ENCODE peak calls at places on chromosome 1, in seven cellular contexts. V is IMR-90, P is thyroid gland, D is heart left ventricle, I is suprapubic skin, H is tibial nerve, B is HCT116. U is an unnamed sample. For H3K4me1, the result is how much of the 10 kb centered on the place peaks cover.

GRCh38 chr1:175033931-175034330 is 10.7 kb upstream of the MRPS14 start:
- DNase-seq in V (no peak), P (no peak), D (no peak), I (no peak), H (no peak), B (no peak), U (no peak)

GRCh38 chr1:90357980-90358379 is 359.1 kb downstream of the BARHL2 start:
- DNase-seq in V (no peak), P (no peak), D (no peak), I (no peak), H (no peak), B (no peak), U (no peak)

GRCh38 chr1:19062258-19063029 is 106.0 kb upstream of the IFFO2 start:
- DNase-seq in V (no peak), P (no peak), D (no peak), I (no peak), H (no peak), B (peak), U (no peak)

GRCh38 chr1:44251486-44251885 is 38.2 kb downstream of the DMAP1 start:
- DNase-seq in V (no peak), P (no peak), D (no peak), I (no peak), H (no peak), B (no peak), U (no peak)

GRCh38 chr1:53656916-53657170 is 82.1 kb downstream of the GLIS1 start:
- DNase-seq in V (no peak), P (no peak), D (no peak), I (no peak), H (no peak), B (no peak), U (no peak)

GRCh38 chr1:218478336-218478735 is 133.2 kb downstream of the TGFB2 start:
- DNase-seq in V (peak), P (no peak), D (no peak), I (no peak), H (no peak), B (no peak), U (no peak)

GRCh38 chr1:152444045-152444444 is 30.0 kb upstream of the CRNN start:
- DNase-seq in V (no peak), P (no peak), D (no peak), I (no peak), H (peak), B (no peak), U (no peak)

GRCh38 chr1:111658622-111659021 is 39.0 kb downstream of the RAP1A start:
- DNase-seq in V (no peak), P (no peak), D (no peak), I (no peak), H (no peak), B (no peak), U (no peak)

GRCh38 chr1:86913399-86913895 is 479 bp downstream of the SELENOF start:
- DNase-seq in V (peak), P (peak), D (no peak), I (no peak), H (no peak), B (no peak), U (no peak)

GRCh38 chr1:237953238-237953637 is 62.5 kb upstream of the ZP4 start:
- DNase-seq in V (no peak), P (no peak), D (no peak), I (no peak), H (no peak), B (no peak), U (no peak)

GRCh38 chr1:162951553-162952315 is 90.8 kb upstream of the CCDC190 start:
- DNase-seq in V (peak), P (no peak), D (no peak), I (no peak), H (no peak), B (no peak), U (no peak)

GRCh38 chr1:99181892-99182291 is 82.4 kb upstream of the PLPPR4 start:
- DNase-seq in V (no peak), P (no peak), D (no peak), I (no peak), H (no peak), B (no peak), U (no peak)

GRCh38 chr1:16191309-16191708 is 21.1 kb downstream of the ARHGEF19 start:
- DNase-seq in V (no peak), P (peak), D (no peak), I (no peak), H (no peak), B (no peak), U (no peak)

GRCh38 chr1:75053207-75053606 is 81.0 kb upstream of the LHX8 start:
- DNase-seq in V (no peak), P (no peak), D (no peak), I (no peak), H (no peak), B (peak), U (no peak)

GRCh38 chr1:151553659-151554058 is 13.6 kb downstream of the TUFT1 start:
- DNase-seq in V (peak), P (no peak), D (no peak), I (no peak), H (no peak), B (no peak), U (no peak)

GRCh38 chr1:111582016-111582415 is 37.6 kb upstream of the RAP1A start:
- DNase-seq in V (no peak), P (no peak), D (no peak), I (no peak), H (no peak), B (no peak), U (no peak)

GRCh38 chr1:10737268-10737624 is 59.2 kb downstream of the CASZ1 start:
- DNase-seq in V (no peak), P (peak), D (peak), I (no peak), H (no peak), B (no peak), U (no peak)

GRCh38 chr1:155978973-155979429 is 654 bp upstream of the ARHGEF2 start:
- DNase-seq in V (peak), P (no peak), D (peak), I (no peak), H (no peak), B (no peak), U (no peak)

GRCh38 chr1:160108888-160109662 is 6.5 kb upstream of the ATP1A2 start:
- DNase-seq in V (peak), P (peak), D (no peak), I (no peak), H (no peak), B (peak), U (no peak)

GRCh38 chr1:62676606-62677356 is 11.4 kb downstream of the DOCK7 start:
- DNase-seq in V (peak), P (no peak), D (no peak), I (no peak), H (no peak), B (no peak), U (no peak)

GRCh38 chr1:204730826-204731459 is 45.4 kb upstream of the LRRN2 start:
- DNase-seq in V (no peak), P (no peak), D (no peak), I (no peak), H (no peak), B (no peak), U (no peak)

DNA sequence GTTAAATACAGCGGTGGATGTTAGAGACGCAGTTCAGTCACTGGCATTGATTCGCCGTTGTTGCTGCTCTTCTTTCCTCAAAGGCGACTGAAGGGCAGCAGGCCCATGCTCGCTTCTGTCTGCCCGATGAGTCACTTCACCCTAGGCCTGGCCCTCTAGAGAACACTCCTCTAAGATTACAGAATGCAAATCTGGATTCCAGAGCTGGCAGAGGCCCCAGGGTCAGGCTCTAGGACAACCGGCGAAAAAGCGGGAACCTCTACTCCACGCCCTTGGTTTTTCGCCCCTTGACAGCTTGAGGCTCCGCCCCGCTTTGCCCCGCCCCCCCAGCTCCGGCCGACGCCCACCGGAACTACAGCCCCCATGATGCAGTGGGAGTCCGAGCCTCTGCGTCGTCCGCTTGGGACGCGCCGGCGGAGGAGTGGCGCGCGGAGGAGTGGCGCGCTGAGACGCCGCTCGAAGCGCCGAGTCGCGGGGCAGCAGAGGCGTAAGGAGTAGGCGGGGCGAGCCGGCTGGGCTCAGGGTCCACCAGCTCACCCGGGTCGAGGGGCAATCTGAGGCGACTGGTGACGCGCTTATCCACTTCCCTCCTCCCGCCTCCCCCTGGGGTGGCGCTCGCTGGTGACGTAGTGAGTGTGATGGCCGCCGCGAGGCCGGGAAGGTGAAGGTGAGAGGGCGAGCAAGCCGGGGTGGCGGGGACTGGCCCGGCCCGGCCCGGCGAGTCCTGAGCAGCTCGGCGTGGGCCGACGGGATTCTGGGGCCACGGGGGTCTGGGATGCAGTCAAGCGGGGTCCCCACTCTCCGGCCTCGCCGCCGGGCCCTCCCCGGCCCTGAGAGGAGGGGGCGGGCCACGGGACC is at the start of gene MFN2:
- DNase-seq in V (peak), P (peak), D (peak), I (peak), H (peak), B (peak), U (peak)
- TF ChIP-seq POLR2A in V (peak), P (no peak), D (no peak), I (peak), H (peak), B (peak), U (no peak)

GRCh38 chr1:183239220-183239742 is 53.2 kb downstream of the LAMC2 start:
- DNase-seq in V (no peak), P (no peak), D (no peak), I (no peak), H (no peak), B (no peak), U (no peak)
- H3K4me1 ChIP-seq in V (under half), P (under half), D (under half), I (under half), H (under half), B (under half), U (under half)

DNA sequence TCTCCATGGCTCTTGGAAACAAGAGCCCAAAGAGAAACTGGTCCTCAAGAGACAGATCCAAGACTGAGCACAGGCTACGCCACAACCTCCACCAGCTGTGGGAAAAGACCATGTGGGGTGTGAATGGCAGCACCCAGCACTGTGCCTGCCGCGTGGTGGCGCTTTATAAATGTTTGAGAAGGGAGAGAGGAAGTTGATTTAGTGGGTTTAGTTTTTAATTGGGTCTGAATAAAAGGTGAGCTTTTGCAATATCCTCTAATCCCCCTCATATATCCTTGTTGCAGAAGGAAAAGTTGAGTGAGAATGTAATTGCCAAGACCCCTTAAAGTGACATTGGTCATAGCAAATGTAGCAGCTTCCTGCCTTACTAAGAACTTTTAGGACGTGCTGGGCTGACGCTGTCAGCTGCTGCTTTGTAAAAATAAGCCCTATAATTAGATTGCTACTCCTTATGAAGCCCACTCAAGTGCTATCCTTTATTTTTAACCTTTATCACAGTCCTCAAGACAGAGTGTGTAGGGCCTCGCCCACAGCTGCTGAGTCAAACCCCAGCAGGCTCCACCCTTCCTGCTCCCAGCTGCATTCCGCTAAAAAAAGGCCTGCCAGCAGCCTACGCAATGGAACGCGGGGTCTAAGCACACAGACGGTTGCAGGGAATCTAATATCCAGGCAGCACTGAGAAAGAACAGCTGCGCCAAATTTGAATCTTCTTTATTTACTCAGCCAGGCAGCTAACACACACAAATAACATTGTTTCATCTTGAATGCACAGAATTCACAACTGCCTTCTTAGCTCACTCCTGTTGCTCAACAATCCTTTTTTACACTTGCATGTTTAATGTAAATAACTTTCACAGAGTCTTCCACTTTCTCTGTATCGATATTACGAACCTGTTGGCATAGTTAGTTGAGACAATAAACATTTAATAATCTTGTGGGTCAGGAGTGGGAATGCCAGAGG is 47.3 kb upstream of the PRDX6 start:
- DNase-seq in V (peak), P (peak), D (peak), I (peak), H (peak), B (peak), U (peak)
- TF ChIP-seq POLR2A in V (no peak), P (no peak), D (no peak), I (no peak), H (peak), B (no peak), U (no peak)

GRCh38 chr1:31032266-31032665 is 33.3 kb downstream of the PUM1 start:
- DNase-seq in V (no peak), P (no peak), D (no peak), I (no peak), H (no peak), B (no peak), U (no peak)
- H3K4me1 ChIP-seq in V (under half), P (half or more), D (under half), I (under half), H (under half), B (under half), U (under half)

GRCh38 chr1:166489670-166490436 is 323.1 kb upstream of the FAM78B start:
- DNase-seq in V (no peak), P (no peak), D (peak), I (no peak), H (no peak), B (peak), U (no peak)
- TF ChIP-seq POLR2A in V (no peak), P (no peak), D (no peak), I (no peak), H (no peak), B (no peak), U (no peak)